ENCODE peak calls at places on chromosomes 6 and 20, in five cellular contexts. W is colonic mucosa; Y is small intestine; B is suprapubic skin; E is effector memory CD4-positive, alpha-beta T cell. A is an unnamed sample. For H3K27me3, the result is how much of the 10 kb centered on the place peaks cover.

GRCh38 chr20:6623989-6624388 is 143.5 kb upstream of the BMP2 start:
- DNase-seq in B (no peak), Y (no peak), W (peak), E (no peak), A (no peak)

GRCh38 chr6:54428437-54428836 is 120.2 kb downstream of the TINAG start:
- DNase-seq in Y (no peak), E (no peak), W (no peak), B (no peak), A (no peak)

GRCh38 chr20:25672659-25673058 is 24.0 kb downstream of the ZNF337 start:
- DNase-seq in Y (no peak), E (no peak), W (no peak), B (no peak), A (no peak)

GRCh38 chr20:6269163-6269873 is 146.5 kb upstream of the FERMT1 start:
- DNase-seq in Y (no peak), E (no peak), B (no peak), W (no peak), A (no peak)

GRCh38 chr6:159979136-159979874 is 10.4 kb downstream of the IGF2R start:
- DNase-seq in E (no peak), B (no peak), Y (no peak), W (peak), A (peak)

GRCh38 chr6:99250476-99250875 is 99.0 kb downstream of the FAXC start:
- DNase-seq in W (no peak), E (no peak), Y (no peak), B (no peak), A (no peak)

GRCh38 chr20:19621072-19621471 is 137.0 kb upstream of the RIN2 start:
- DNase-seq in B (no peak), W (no peak), Y (no peak), E (no peak), A (no peak)

GRCh38 chr6:63997217-63997616 is 361.6 kb downstream of the PHF3 start:
- DNase-seq in W (no peak), B (no peak), Y (no peak), E (no peak), A (no peak)

GRCh38 chr6:147674794-147675193 is 166.3 kb downstream of the SAMD5 start:
- DNase-seq in Y (no peak), W (no peak), E (no peak), B (no peak), A (no peak)

GRCh38 chr20:51985013-51985415 is 182.7 kb upstream of the SALL4 start:
- DNase-seq in Y (peak), E (no peak), B (no peak), W (no peak), A (peak)

GRCh38 chr6:100549406-100550167 is 84.9 kb upstream of the SIM1 start:
- DNase-seq in Y (no peak), W (no peak), B (no peak), E (no peak), A (peak)

GRCh38 chr6:89495961-89496535 is 63.1 kb downstream of the ANKRD6 start:
- DNase-seq in E (no peak), B (no peak), Y (no peak), W (no peak), A (no peak)
- H3K27me3 ChIP-seq in E (under half), B (under half), Y (under half), W (under half), A (under half)

DNA sequence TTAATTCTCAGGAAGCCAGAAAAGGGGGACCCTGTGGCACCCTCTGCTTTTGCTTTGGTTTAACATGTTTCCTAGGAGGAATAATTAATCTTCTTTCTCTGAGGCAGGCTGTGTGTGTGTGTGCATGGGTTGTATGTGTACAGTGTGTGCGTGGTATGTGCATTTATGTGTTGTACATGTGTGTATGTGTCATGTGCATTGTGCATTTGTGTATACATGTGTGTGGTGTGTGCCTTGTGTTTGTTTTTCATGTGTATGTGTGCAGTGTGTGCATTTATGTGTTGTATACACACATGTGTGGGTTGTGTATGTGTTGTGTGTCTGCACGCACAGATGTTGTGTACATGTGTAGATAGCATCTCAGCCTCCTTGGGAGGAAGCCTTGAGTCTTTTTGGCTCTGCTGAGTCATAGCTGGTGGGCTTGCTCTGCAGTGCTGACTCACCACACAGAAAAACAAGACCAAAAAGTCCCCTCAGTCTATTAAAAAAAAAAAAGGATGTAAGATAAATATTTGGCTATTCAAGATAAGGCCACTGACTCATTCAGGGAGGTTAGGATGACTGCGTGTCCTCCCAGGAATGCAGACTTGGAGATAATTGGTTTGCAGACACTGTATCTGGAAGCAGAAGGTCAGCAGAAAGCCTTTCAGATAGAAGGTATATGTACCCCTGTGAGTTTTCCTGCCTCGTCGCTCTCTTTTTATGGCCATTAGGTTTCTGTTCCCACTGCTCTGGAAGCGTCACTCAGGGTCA is 58.6 kb downstream of the SYNJ2 start:
- DNase-seq in Y (peak), W (no peak), B (no peak), E (no peak), A (peak)
- H3K4me3 ChIP-seq in Y (no peak), W (no peak), B (no peak), E (no peak), A (peak)

GRCh38 chr20:59667981-59668515 is 63.7 kb downstream of the PHACTR3 start:
- DNase-seq in B (no peak), Y (no peak), W (no peak), E (no peak), A (no peak)

GRCh38 chr20:59667131-59667530 is 62.8 kb downstream of the PHACTR3 start:
- DNase-seq in Y (no peak), W (no peak), B (no peak), E (no peak), A (no peak)

GRCh38 chr20:59666586-59666985 is 62.2 kb downstream of the PHACTR3 start:
- DNase-seq in Y (no peak), W (no peak), E (no peak), B (no peak), A (no peak)

GRCh38 chr20:59664389-59665055 is 60.2 kb downstream of the PHACTR3 start:
- DNase-seq in B (no peak), W (no peak), Y (peak), E (no peak), A (no peak)

GRCh38 chr20:59665656-59666555 is 61.6 kb downstream of the PHACTR3 start:
- DNase-seq in W (no peak), B (no peak), E (no peak), Y (no peak), A (no peak)
- H3K27me3 ChIP-seq in W (under half), B (under half), E (under half), Y (under half), A (under half)

GRCh38 chr6:24990944-24991747 is 55.4 kb upstream of the RIPOR2 start:
- DNase-seq in E (no peak), B (no peak), W (no peak), Y (no peak), A (no peak)
- H3K4me3 ChIP-seq in E (no peak), B (no peak), W (no peak), Y (no peak), A (no peak)

GRCh38 chr6:1377526-1378223 is 11.7 kb upstream of the FOXF2 start:
- DNase-seq in E (no peak), Y (no peak), B (no peak), W (no peak), A (no peak)
- H3K27me3 ChIP-seq in E (under half), Y (under half), B (half or more), W (half or more), A (half or more)

DNA sequence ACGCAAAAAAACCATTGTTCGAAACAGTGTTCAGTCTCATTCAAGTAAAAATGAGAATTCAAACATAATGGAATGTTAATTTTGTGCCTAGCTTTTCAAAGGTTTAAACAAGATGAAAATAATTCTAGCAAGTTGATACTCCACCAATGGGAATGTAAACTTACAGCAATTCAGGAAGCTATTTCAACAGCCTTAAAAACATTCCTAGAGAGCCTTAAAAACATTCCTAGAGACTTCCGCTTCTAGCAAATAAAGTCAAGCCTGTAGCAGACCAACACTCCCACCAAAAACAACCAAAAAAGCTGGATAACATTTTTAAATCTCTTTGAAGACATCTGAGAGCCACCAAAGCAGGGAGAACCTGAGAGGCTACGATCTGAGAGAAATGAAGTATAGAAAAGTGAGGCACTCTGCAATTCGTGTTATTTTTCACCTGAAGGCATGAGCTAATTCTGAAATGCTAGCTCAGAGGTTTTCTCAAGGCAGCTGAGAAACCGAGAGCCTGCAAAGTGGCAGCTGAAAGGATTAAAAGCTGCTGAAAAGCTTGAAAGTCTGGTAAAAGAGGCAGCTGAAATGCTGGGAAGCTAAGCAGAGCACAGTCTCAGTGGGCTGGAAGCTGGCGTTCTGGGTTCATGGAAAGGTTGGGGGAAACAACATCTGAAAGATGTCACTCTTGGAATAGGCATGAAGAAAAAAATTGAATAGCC is 20.9 kb downstream of the GPR63 start:
- DNase-seq in B (no peak), W (no peak), E (no peak), Y (no peak), A (peak)
- H3K4me3 ChIP-seq in B (no peak), W (no peak), E (no peak), Y (no peak), A (no peak)

GRCh38 chr6:81863123-81863522 is 110.6 kb upstream of the TENT5A start:
- DNase-seq in W (no peak), B (no peak), E (no peak), Y (no peak), A (no peak)
- H3K27me3 ChIP-seq in W (under half), B (under half), E (under half), Y (under half), A (under half)

A was measured in adipocyte.